ENCODE peak calls at places on chromosomes 1 and 21, in nine cellular contexts. One of them, this sample, is unnamed. For H3K9me3, the result is how much of the 10 kb centered on the place peaks cover.

GRCh38 chr1:235002706-235003300 is 125.8 kb downstream of the TOMM20 start:
- DNase-seq in neural progenitor cell: no peak
- DNase-seq in right cardiac atrium: no peak
- DNase-seq in tibial artery: no peak
- DNase-seq in heart left ventricle: no peak
- DNase-seq in tibial nerve: no peak
- DNase-seq in pancreas: no peak
- DNase-seq in thoracic aorta: no peak
- DNase-seq in spleen: no peak
- DNase-seq in this sample: no peak

GRCh38 chr1:36557041-36558000 is 74.6 kb upstream of the CSF3R start:
- DNase-seq in tibial nerve: no peak
- DNase-seq in spleen: no peak
- DNase-seq in heart left ventricle: no peak
- DNase-seq in thoracic aorta: no peak
- DNase-seq in neural progenitor cell: no peak
- DNase-seq in tibial artery: peak
- DNase-seq in pancreas: no peak
- DNase-seq in right cardiac atrium: no peak
- DNase-seq in this sample: no peak

GRCh38 chr1:208218237-208219097 is 25.7 kb downstream of the PLXNA2 start:
- DNase-seq in tibial artery: no peak
- DNase-seq in neural progenitor cell: no peak
- DNase-seq in tibial nerve: no peak
- DNase-seq in right cardiac atrium: no peak
- DNase-seq in heart left ventricle: no peak
- DNase-seq in thoracic aorta: no peak
- DNase-seq in spleen: no peak
- DNase-seq in pancreas: no peak
- DNase-seq in this sample: no peak

GRCh38 chr1:246065592-246065991 is 441.5 kb downstream of the SMYD3 start:
- DNase-seq in spleen: no peak
- DNase-seq in neural progenitor cell: peak
- DNase-seq in right cardiac atrium: no peak
- DNase-seq in pancreas: no peak
- DNase-seq in tibial artery: no peak
- DNase-seq in heart left ventricle: no peak
- DNase-seq in thoracic aorta: no peak
- DNase-seq in tibial nerve: no peak
- DNase-seq in this sample: peak

GRCh38 chr1:116147972-116148371 is 36.8 kb downstream of the MAB21L3 start:
- DNase-seq in tibial artery: no peak
- DNase-seq in tibial nerve: no peak
- DNase-seq in spleen: no peak
- DNase-seq in right cardiac atrium: no peak
- DNase-seq in neural progenitor cell: no peak
- DNase-seq in pancreas: no peak
- DNase-seq in heart left ventricle: no peak
- DNase-seq in thoracic aorta: no peak
- DNase-seq in this sample: no peak

GRCh38 chr1:87305096-87305495 is 23.6 kb upstream of the LMO4 start:
- DNase-seq in pancreas: no peak
- DNase-seq in heart left ventricle: no peak
- DNase-seq in tibial artery: no peak
- DNase-seq in spleen: no peak
- DNase-seq in tibial nerve: no peak
- DNase-seq in right cardiac atrium: no peak
- DNase-seq in neural progenitor cell: no peak
- DNase-seq in thoracic aorta: no peak
- DNase-seq in this sample: no peak

GRCh38 chr1:230091473-230092231 is 24.6 kb downstream of the GALNT2 start:
- DNase-seq in tibial nerve: no peak
- DNase-seq in tibial artery: no peak
- DNase-seq in thoracic aorta: no peak
- DNase-seq in neural progenitor cell: no peak
- DNase-seq in spleen: no peak
- DNase-seq in right cardiac atrium: no peak
- DNase-seq in heart left ventricle: no peak
- DNase-seq in pancreas: no peak
- DNase-seq in this sample: no peak

GRCh38 chr1:79376106-79376505 is 369.6 kb upstream of the ADGRL4 start:
- DNase-seq in neural progenitor cell: no peak
- DNase-seq in tibial nerve: no peak
- DNase-seq in pancreas: no peak
- DNase-seq in right cardiac atrium: no peak
- DNase-seq in heart left ventricle: no peak
- DNase-seq in thoracic aorta: no peak
- DNase-seq in tibial artery: no peak
- DNase-seq in spleen: no peak
- DNase-seq in this sample: no peak

GRCh38 chr1:218772575-218772974 is 401.1 kb upstream of the LYPLAL1 start:
- DNase-seq in neural progenitor cell: no peak
- DNase-seq in pancreas: no peak
- DNase-seq in tibial nerve: no peak
- DNase-seq in spleen: no peak
- DNase-seq in heart left ventricle: no peak
- DNase-seq in tibial artery: no peak
- DNase-seq in thoracic aorta: no peak
- DNase-seq in right cardiac atrium: no peak
- DNase-seq in this sample: no peak

GRCh38 chr1:89566761-89567174 is 42.1 kb downstream of the LRRC8B start:
- DNase-seq in thoracic aorta: no peak
- DNase-seq in neural progenitor cell: peak
- DNase-seq in tibial artery: peak
- DNase-seq in pancreas: peak
- DNase-seq in spleen: peak
- DNase-seq in tibial nerve: peak
- DNase-seq in heart left ventricle: peak
- DNase-seq in right cardiac atrium: peak
- DNase-seq in this sample: peak

GRCh38 chr1:210516675-210517459 is 188.2 kb downstream of the HHAT start:
- DNase-seq in heart left ventricle: no peak
- DNase-seq in pancreas: no peak
- DNase-seq in spleen: no peak
- DNase-seq in neural progenitor cell: no peak
- DNase-seq in thoracic aorta: no peak
- DNase-seq in right cardiac atrium: no peak
- DNase-seq in tibial artery: no peak
- DNase-seq in tibial nerve: no peak
- DNase-seq in this sample: no peak

GRCh38 chr1:43238104-43238503 is 31.7 kb upstream of the TMEM125 start:
- DNase-seq in spleen: no peak
- DNase-seq in tibial artery: peak
- DNase-seq in neural progenitor cell: peak
- DNase-seq in thoracic aorta: no peak
- DNase-seq in heart left ventricle: peak
- DNase-seq in pancreas: peak
- DNase-seq in right cardiac atrium: peak
- DNase-seq in tibial nerve: peak
- DNase-seq in this sample: peak

GRCh38 chr1:77592906-77593305 is 89.6 kb downstream of the ZZZ3 start:
- DNase-seq in spleen: no peak
- DNase-seq in thoracic aorta: no peak
- DNase-seq in neural progenitor cell: no peak
- DNase-seq in pancreas: no peak
- DNase-seq in tibial nerve: no peak
- DNase-seq in tibial artery: no peak
- DNase-seq in right cardiac atrium: no peak
- DNase-seq in heart left ventricle: no peak
- DNase-seq in this sample: no peak

GRCh38 chr1:108017698-108018097 is 52.7 kb upstream of the VAV3 start:
- DNase-seq in heart left ventricle: no peak
- DNase-seq in thoracic aorta: no peak
- DNase-seq in spleen: no peak
- DNase-seq in neural progenitor cell: no peak
- DNase-seq in tibial nerve: no peak
- DNase-seq in tibial artery: no peak
- DNase-seq in right cardiac atrium: no peak
- DNase-seq in pancreas: no peak
- DNase-seq in this sample: no peak

GRCh38 chr1:42913426-42914091 is 45.1 kb downstream of the SLC2A1 start:
- DNase-seq in spleen: no peak
- DNase-seq in tibial artery: peak
- DNase-seq in tibial nerve: no peak
- DNase-seq in right cardiac atrium: no peak
- DNase-seq in thoracic aorta: no peak
- DNase-seq in neural progenitor cell: peak
- DNase-seq in heart left ventricle: no peak
- DNase-seq in pancreas: peak
- DNase-seq in this sample: peak

GRCh38 chr1:18652791-18653190 is 22.1 kb downstream of the PAX7 start:
- DNase-seq in thoracic aorta: no peak
- DNase-seq in heart left ventricle: no peak
- DNase-seq in pancreas: no peak
- DNase-seq in tibial nerve: no peak
- DNase-seq in spleen: no peak
- DNase-seq in tibial artery: no peak
- DNase-seq in neural progenitor cell: no peak
- DNase-seq in right cardiac atrium: no peak
- DNase-seq in this sample: no peak

GRCh38 chr21:17440955-17441354 is 71.9 kb upstream of the CXADR start:
- DNase-seq in thoracic aorta: no peak
- DNase-seq in neural progenitor cell: no peak
- DNase-seq in tibial nerve: no peak
- DNase-seq in heart left ventricle: no peak
- DNase-seq in right cardiac atrium: no peak
- DNase-seq in tibial artery: no peak
- DNase-seq in pancreas: no peak
- DNase-seq in spleen: no peak
- DNase-seq in this sample: no peak

DNA sequence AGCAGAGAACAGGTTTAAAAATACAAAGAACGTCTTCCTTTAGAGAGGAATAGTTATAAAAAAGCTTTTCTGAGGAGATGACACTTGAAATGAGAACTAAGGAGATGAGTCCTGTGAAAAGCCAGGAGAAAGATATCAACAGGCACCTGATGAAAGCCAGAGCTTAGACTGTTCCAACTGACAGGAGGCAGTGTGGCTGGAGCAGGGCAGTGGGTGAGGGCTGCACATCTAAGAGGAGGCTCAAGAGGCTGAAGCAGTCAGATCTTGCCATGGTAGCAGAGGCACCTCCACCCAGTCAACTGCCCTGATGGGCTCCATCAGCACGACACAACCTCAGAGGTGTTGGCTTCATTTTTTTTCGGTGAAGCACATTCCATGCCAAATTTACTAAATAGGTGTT is 445.3 kb downstream of the ADGRL2 start:
- DNase-seq in thoracic aorta: no peak
- DNase-seq in neural progenitor cell: no peak
- DNase-seq in tibial nerve: no peak
- DNase-seq in tibial artery: no peak
- DNase-seq in heart left ventricle: no peak
- DNase-seq in spleen: no peak
- DNase-seq in right cardiac atrium: no peak
- DNase-seq in pancreas: no peak
- DNase-seq in this sample: no peak
- H3K9me3 ChIP-seq in thoracic aorta: under half
- H3K9me3 ChIP-seq in neural progenitor cell: under half
- H3K9me3 ChIP-seq in tibial nerve: under half
- H3K9me3 ChIP-seq in tibial artery: under half
- H3K9me3 ChIP-seq in heart left ventricle: under half
- H3K9me3 ChIP-seq in spleen: under half
- H3K9me3 ChIP-seq in right cardiac atrium: under half
- H3K9me3 ChIP-seq in pancreas: under half
- H3K9me3 ChIP-seq in this sample: under half

GRCh38 chr1:4133541-4133940 is 233.5 kb upstream of the C1orf174 start:
- DNase-seq in neural progenitor cell: no peak
- DNase-seq in thoracic aorta: no peak
- DNase-seq in tibial nerve: no peak
- DNase-seq in pancreas: no peak
- DNase-seq in right cardiac atrium: no peak
- DNase-seq in spleen: no peak
- DNase-seq in tibial artery: no peak
- DNase-seq in heart left ventricle: no peak
- DNase-seq in this sample: no peak
- H3K9me3 ChIP-seq in neural progenitor cell: under half
- H3K9me3 ChIP-seq in thoracic aorta: under half
- H3K9me3 ChIP-seq in tibial nerve: under half
- H3K9me3 ChIP-seq in pancreas: under half
- H3K9me3 ChIP-seq in right cardiac atrium: under half
- H3K9me3 ChIP-seq in spleen: under half
- H3K9me3 ChIP-seq in tibial artery: under half
- H3K9me3 ChIP-seq in heart left ventricle: under half
- H3K9me3 ChIP-seq in this sample: under half

DNA sequence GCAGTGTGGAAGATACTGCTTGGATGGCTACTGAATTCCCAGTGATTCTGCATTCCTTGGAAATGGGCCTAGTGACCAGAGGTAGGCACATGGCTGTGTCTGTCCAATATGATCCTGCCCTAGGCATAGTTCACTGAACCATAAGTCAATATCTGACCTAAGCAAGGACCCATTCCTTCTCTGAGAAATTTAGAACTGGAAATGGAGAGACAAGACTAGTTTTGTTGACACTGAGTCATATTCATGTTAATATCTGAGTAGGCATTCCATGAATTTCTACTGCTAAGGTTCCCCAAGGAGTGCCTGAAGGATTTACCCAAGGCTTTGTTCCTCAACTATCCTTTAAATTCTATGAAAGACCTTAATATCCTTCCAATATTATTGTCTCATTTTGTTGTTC is 329.7 kb upstream of the BEND5 start:
- DNase-seq in right cardiac atrium: no peak
- DNase-seq in tibial artery: no peak
- DNase-seq in neural progenitor cell: no peak
- DNase-seq in pancreas: no peak
- DNase-seq in heart left ventricle: no peak
- DNase-seq in tibial nerve: no peak
- DNase-seq in thoracic aorta: no peak
- DNase-seq in spleen: no peak
- DNase-seq in this sample: no peak
- H3K9me3 ChIP-seq in right cardiac atrium: under half
- H3K9me3 ChIP-seq in tibial artery: under half
- H3K9me3 ChIP-seq in neural progenitor cell: under half
- H3K9me3 ChIP-seq in pancreas: under half
- H3K9me3 ChIP-seq in heart left ventricle: under half
- H3K9me3 ChIP-seq in tibial nerve: under half
- H3K9me3 ChIP-seq in thoracic aorta: under half
- H3K9me3 ChIP-seq in spleen: under half
- H3K9me3 ChIP-seq in this sample: under half

GRCh38 chr1:4701276-4701675 is 46.9 kb downstream of the AJAP1 start:
- DNase-seq in tibial artery: no peak
- DNase-seq in thoracic aorta: no peak
- DNase-seq in heart left ventricle: no peak
- DNase-seq in neural progenitor cell: no peak
- DNase-seq in right cardiac atrium: no peak
- DNase-seq in pancreas: no peak
- DNase-seq in tibial nerve: no peak
- DNase-seq in spleen: no peak
- DNase-seq in this sample: no peak
- H3K9me3 ChIP-seq in tibial artery: under half
- H3K9me3 ChIP-seq in thoracic aorta: under half
- H3K9me3 ChIP-seq in heart left ventricle: under half
- H3K9me3 ChIP-seq in neural progenitor cell: under half
- H3K9me3 ChIP-seq in right cardiac atrium: under half
- H3K9me3 ChIP-seq in pancreas: under half
- H3K9me3 ChIP-seq in tibial nerve: under half
- H3K9me3 ChIP-seq in spleen: under half
- H3K9me3 ChIP-seq in this sample: under half